ENCODE peak calls at places on chromosomes 16 and 17, in eight cellular contexts. X is brain microvascular endothelial cell; I is GM04504; K is ovary; A is C1 segment of cervical spinal cord; O is EL; Y is activated CD4-positive, alpha-beta T cell treated with anti-CD3 and anti-CD28 coated beads for 24 hours; C is activated gamma-delta T cell treated with Interleukin-2 at 50 U/mL for 16 hours. G is an unnamed sample.

GRCh38 chr17:2924211-2924610 is 128.0 kb downstream of the RAP1GAP2 start:
- DNase-seq in X (no peak), I (no peak), K (no peak), A (no peak), O (peak), Y (no peak), C (no peak), G (no peak)

GRCh38 chr16:546909-547770 is 13.1 kb upstream of the PRR35 start:
- DNase-seq in X (no peak), I (no peak), K (peak), A (no peak), O (no peak), Y (peak), C (peak), G (peak)

GRCh38 chr16:80723981-80724380 is 80.4 kb downstream of the CDYL2 start:
- DNase-seq in X (no peak), I (no peak), K (no peak), A (no peak), O (no peak), Y (no peak), C (no peak), G (no peak)

GRCh38 chr16:87046235-87046634 is 271.0 kb downstream of the C16orf95 start:
- DNase-seq in X (no peak), I (no peak), K (no peak), A (no peak), O (no peak), Y (no peak), C (no peak), G (no peak)

GRCh38 chr16:138049-138417 is 440 bp downstream of the NPRL3 start:
- DNase-seq in X (peak), I (no peak), K (peak), A (no peak), O (peak), Y (no peak), C (peak), G (peak)

GRCh38 chr17:6868579-6868978 is 37.0 kb upstream of the TEKT1 start:
- DNase-seq in X (no peak), I (no peak), K (no peak), A (no peak), O (no peak), Y (no peak), C (no peak), G (no peak)

GRCh38 chr17:8117980-8118768 is at the start of gene ALOXE3:
- DNase-seq in X (peak), I (no peak), K (peak), A (no peak), O (peak), Y (no peak), C (no peak), G (no peak)

GRCh38 chr16:15427648-15428239 is 6.6 kb upstream of the BMERB1 start:
- DNase-seq in X (peak), I (peak), K (peak), A (peak), O (peak), Y (peak), C (peak), G (no peak)